ENCODE peak calls at places on chromosomes 1 and 21, in four cellular contexts. I is K562, S is SK-N-SH, F is H1. K is an unnamed sample.
A peak's percentile ranks its signal among the peaks of the same experiment; 100 is the strongest.

GRCh38 chr1:200925821-200926220 is 31.1 kb downstream of the INAVA start:
- DNase-seq in I (no peak), S (no peak), F (no peak), K (no peak)

GRCh38 chr1:243598433-243598832 is 251.6 kb downstream of the AKT3 start:
- DNase-seq in I (no peak), S (no peak), F (no peak), K (no peak)

GRCh38 chr1:166273618-166274017 is 106.8 kb upstream of the FAM78B start:
- DNase-seq in I (no peak), S (peak; percentile 61), F (no peak), K (no peak)

GRCh38 chr1:37932759-37933158 is 14.1 kb downstream of the INPP5B start:
- DNase-seq in I (peak; percentile 11), S (no peak), F (no peak), K (no peak)

GRCh38 chr1:57015071-57015470 is 49.3 kb upstream of the C8B start:
- DNase-seq in I (no peak), S (no peak), F (no peak), K (no peak)

GRCh38 chr21:37944492-37944891 is 28.2 kb upstream of the KCNJ6 start:
- DNase-seq in I (no peak), S (no peak), F (no peak), K (no peak)

GRCh38 chr1:82226198-82226505 is 425.4 kb downstream of the ADGRL2 start:
- DNase-seq in I (no peak), S (no peak), F (no peak), K (no peak)

GRCh38 chr21:39182484-39183271 is 573 bp downstream of the PSMG1 start:
- DNase-seq in I (peak; percentile 21), S (no peak), F (no peak), K (no peak)

GRCh38 chr1:178577882-178578281 is 65.0 kb downstream of the TEX35 start:
- DNase-seq in I (no peak), S (no peak), F (no peak), K (no peak)

GRCh38 chr1:169711469-169712308 is at the start of gene SELL:
- DNase-seq in I (peak; percentile 64), S (peak; percentile 30), F (peak; percentile 15), K (peak; percentile 71)

GRCh38 chr1:21623411-21623961 is 45.7 kb downstream of the RAP1GAP start:
- DNase-seq in I (no peak), S (peak; percentile 79), F (no peak), K (no peak)

GRCh38 chr1:27574871-27575831 is 28.8 kb downstream of the AHDC1 start:
- DNase-seq in I (peak; percentile 74), S (peak; percentile 72), F (no peak), K (peak; percentile 86)
- TF ChIP-seq TEAD4 in I (no peak), S (peak; percentile 53), F (peak; percentile 43), K (no peak)

GRCh38 chr1:83994111-83994510 is 4.8 kb downstream of the TTLL7 start:
- DNase-seq in I (no peak), S (no peak), F (no peak), K (no peak)
- TF ChIP-seq TEAD4 in I (no peak), S (no peak), F (no peak), K (no peak)

DNA sequence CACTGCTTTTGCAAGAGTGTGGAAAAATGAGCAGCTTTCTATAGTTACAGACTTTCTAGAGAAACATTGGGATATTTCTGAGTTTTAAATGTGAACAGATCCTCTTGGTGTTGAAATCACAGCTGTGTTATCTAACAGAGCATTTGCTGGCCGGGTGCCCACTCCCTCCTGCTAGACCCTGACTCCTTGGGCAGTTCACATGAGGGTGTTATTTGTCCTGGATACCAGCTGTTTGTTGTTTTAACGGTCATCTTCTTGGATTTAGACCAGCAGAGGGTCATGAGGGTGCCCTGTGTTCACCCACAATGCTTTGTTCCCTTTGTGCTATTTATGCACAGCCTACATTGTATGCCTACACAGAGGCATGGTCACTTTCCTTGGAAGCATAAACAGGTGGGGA is 67.1 kb downstream of the CENPF start:
- DNase-seq in I (no peak), S (peak; percentile 45), F (no peak), K (no peak)
- TF ChIP-seq TEAD4 in I (no peak), S (no peak), F (no peak), K (no peak)

DNA sequence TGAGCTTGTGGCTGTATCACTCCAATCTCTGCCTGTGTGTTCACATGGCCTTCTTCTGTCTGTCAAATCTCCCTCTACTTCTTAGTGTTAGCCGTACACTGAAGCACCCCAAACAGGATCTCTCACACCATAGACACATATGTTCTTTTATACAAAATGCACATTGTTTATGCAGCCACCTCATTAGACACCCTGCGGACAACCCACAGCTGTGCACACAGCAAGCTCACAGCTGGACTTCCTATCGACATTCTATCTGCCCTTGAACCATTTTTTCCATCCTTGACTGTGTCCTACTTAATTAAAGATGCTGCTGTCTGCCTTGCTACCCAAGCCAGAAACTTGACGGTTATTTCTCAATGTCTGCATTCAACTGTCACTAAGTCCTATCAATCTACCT is 3.2 kb upstream of the ZBTB21 start:
- DNase-seq in I (no peak), S (no peak), F (no peak), K (no peak)
- TF ChIP-seq TEAD4 in I (no peak), S (no peak), F (no peak), K (no peak)

GRCh38 chr21:17002628-17003027 is 510.2 kb upstream of the CXADR start:
- DNase-seq in I (no peak), S (no peak), F (no peak), K (no peak)

GRCh38 chr21:17003763-17004373 is 509.0 kb upstream of the CXADR start:
- DNase-seq in I (no peak), S (no peak), F (no peak), K (no peak)

DNA sequence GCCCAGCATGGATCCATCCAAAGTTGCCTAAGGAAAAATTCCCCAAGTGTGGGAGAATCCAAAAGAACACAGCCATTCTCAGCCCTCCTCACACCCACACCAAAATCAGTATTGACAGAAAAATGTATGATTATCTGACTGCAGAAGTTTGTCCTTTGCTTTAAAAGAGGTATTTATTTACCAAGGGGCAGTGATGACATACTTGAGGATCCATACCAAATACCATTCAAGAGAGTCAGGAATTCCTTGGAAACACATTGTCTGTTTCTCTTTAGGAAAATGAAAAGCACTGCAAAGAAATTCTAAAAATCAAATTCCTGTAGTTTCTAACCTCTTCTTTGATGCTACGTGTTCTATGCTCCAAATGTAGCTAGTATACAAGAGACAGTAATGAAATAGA is 509.6 kb upstream of the CXADR start:
- DNase-seq in I (no peak), S (no peak), F (no peak), K (no peak)
- TF ChIP-seq TEAD4 in I (no peak), S (no peak), F (no peak), K (no peak)

GRCh38 chr21:33645730-33646129 is 3.4 kb downstream of the ITSN1 start:
- DNase-seq in I (no peak), S (no peak), F (no peak), K (no peak)

GRCh38 chr21:33642896-33643657 is 776 bp downstream of the ITSN1 start:
- DNase-seq in I (peak; percentile 49), S (peak; percentile 74), F (no peak), K (peak; percentile 60)

GRCh38 chr21:33642027-33642895 is at the start of gene ITSN1:
- DNase-seq in I (peak; percentile 99), S (peak; percentile 97), F (peak; percentile 98), K (peak; percentile 100)

GRCh38 chr21:33643658-33644311 is 1.5 kb downstream of the ITSN1 start:
- DNase-seq in I (no peak), S (peak; percentile 38), F (no peak), K (no peak)

DNA sequence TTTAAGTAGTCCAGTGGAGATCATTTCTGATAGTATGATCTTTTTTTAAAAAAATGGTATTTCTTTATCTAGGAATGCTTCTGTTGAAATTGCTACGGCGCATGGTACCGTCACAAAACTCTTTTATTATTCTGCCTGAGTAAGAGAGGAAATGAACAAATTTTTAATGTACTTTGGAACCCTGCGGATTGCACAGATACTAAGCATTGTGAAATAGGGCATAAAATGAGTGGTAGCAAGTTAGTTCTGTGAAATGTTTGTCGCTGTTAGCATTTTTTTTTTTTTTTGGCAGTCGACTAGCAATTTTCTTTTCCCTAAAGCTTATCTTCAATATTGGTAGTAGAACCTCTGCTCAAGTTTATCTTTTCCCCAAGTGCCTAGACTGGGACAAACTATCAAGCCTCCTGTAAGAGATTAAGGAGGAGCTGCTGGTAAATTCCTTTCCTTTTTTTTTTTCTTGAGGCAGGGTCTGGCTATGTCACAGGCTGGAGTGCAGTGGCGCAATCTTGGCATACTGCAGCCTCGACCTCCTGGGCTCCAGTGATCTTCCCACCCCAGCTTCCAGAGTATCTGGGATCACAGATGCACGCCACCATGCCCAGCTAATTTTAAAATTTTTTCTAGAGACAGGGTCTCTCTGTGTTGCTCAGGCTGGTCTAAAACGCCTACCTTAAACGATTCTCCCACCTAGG is 2.2 kb downstream of the ITSN1 start:
- DNase-seq in I (no peak), S (no peak), F (no peak), K (no peak)
- TF ChIP-seq TEAD4 in I (no peak), S (no peak), F (no peak), K (no peak)

DNA sequence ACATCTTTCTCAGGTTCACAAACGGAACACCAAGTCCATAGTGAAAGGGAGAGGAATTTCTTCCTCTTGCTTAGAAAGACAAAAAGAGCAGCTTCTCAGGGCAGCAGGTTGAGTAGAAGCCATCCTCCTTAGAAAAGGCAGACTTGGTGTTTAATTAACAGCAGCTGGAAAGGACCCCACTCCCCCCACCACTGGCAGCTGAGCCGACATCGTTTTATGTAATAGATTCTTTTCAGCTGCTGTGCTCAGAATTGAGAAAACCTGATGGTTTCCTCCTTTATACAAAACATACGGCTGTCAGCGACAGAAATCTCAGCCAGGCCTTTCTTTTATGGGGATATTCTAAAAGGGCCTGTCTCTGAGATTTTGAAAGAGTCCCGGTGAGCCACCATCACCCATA is 49.8 kb downstream of the MAN1C1 start:
- DNase-seq in I (no peak), S (peak; percentile 40), F (no peak), K (no peak)
- TF ChIP-seq TEAD4 in I (no peak), S (no peak), F (no peak), K (no peak)

K was measured in WTC11.